ENCODE peak calls at places on chromosome 9, in six cellular contexts. V is ELR, A is cardiac muscle cell, O is AG10803, X is pons, I is tibial artery. W is an unnamed sample.

GRCh38 chr9:135950135-135950682 is 11.0 kb downstream of the UBAC1 start:
- DNase-seq in V (no peak), O (no peak), A (no peak), X (no peak), I (no peak), W (no peak)

GRCh38 chr9:94140791-94141790 is 56.8 kb downstream of the PTPDC1 start:
- DNase-seq in V (no peak), A (no peak), X (no peak), O (peak; percentile 36), I (no peak), W (no peak)

GRCh38 chr9:2453701-2454100 is 167.9 kb upstream of the VLDLR start:
- DNase-seq in V (no peak), I (no peak), A (no peak), O (no peak), X (no peak), W (no peak)

GRCh38 chr9:17532461-17532860 is 46.4 kb upstream of the SH3GL2 start:
- DNase-seq in I (no peak), O (no peak), A (no peak), V (no peak), X (no peak), W (no peak)

GRCh38 chr9:89919171-89919681 is 314.4 kb downstream of the GADD45G start:
- DNase-seq in I (no peak), A (peak; percentile 77), X (peak; percentile 44), O (no peak), V (no peak), W (no peak)

GRCh38 chr9:79134654-79135053 is 437.1 kb upstream of the TLE4 start:
- DNase-seq in V (peak; percentile 63), X (no peak), O (peak; percentile 58), I (no peak), A (peak; percentile 24), W (peak; percentile 0)

GRCh38 chr9:34500623-34501267 is 22.0 kb downstream of the ENHO start:
- DNase-seq in V (peak; percentile 42), A (peak; percentile 57), I (no peak), O (peak; percentile 17), X (peak; percentile 55), W (peak; percentile 76)

GRCh38 chr9:88258012-88258411 is 119.7 kb upstream of the SPATA31C2 start:
- DNase-seq in V (peak; percentile 63), X (peak; percentile 31), I (no peak), O (peak; percentile 81), A (peak; percentile 17), W (no peak)

GRCh38 chr9:89955626-89956025 is 350.8 kb downstream of the GADD45G start:
- DNase-seq in A (no peak), V (no peak), I (no peak), X (no peak), O (no peak), W (no peak)

GRCh38 chr9:107940622-107941021 is 451.1 kb upstream of the KLF4 start:
- DNase-seq in I (no peak), A (no peak), V (no peak), X (no peak), O (peak; percentile 31), W (no peak)

GRCh38 chr9:14554866-14555265 is 138.4 kb downstream of the ZDHHC21 start:
- DNase-seq in V (peak; percentile 1), I (no peak), X (no peak), O (peak; percentile 2), A (no peak), W (no peak)

GRCh38 chr9:93954436-93955355 is at the start of gene BARX1:
- DNase-seq in A (no peak), X (no peak), I (no peak), O (no peak), V (no peak), W (no peak)

GRCh38 chr9:127318651-127319167 is 54.1 kb downstream of the GARNL3 start:
- DNase-seq in A (peak; percentile 42), X (no peak), O (peak; percentile 59), I (no peak), V (peak; percentile 79), W (no peak)

GRCh38 chr9:71816782-71817549 is 48.7 kb upstream of the CEMIP2 start:
- DNase-seq in O (no peak), A (no peak), X (no peak), I (no peak), V (no peak), W (no peak)

GRCh38 chr9:35967042-35967441 is 9.1 kb upstream of the OR2S2 start:
- DNase-seq in V (no peak), X (no peak), O (no peak), I (no peak), A (no peak), W (no peak)

GRCh38 chr9:2872307-2872940 is 28.5 kb upstream of the PUM3 start:
- DNase-seq in O (peak; percentile 29), A (peak; percentile 58), I (no peak), X (peak; percentile 64), V (peak; percentile 31), W (peak; percentile 36)

GRCh38 chr9:36306481-36307306 is 48.4 kb upstream of the GNE start:
- DNase-seq in A (no peak), V (peak; percentile 58), O (no peak), X (peak; percentile 19), I (no peak), W (no peak)

GRCh38 chr9:75935606-75936005 is 45.1 kb downstream of the PCSK5 start:
- DNase-seq in O (no peak), A (no peak), X (no peak), V (no peak), I (no peak), W (no peak)

GRCh38 chr9:88559661-88560060 is 24.7 kb downstream of the NXNL2 start:
- DNase-seq in A (no peak), O (no peak), I (no peak), X (no peak), V (peak; percentile 57), W (no peak)

GRCh38 chr9:38251461-38251860 is 141.0 kb upstream of the ALDH1B1 start:
- DNase-seq in I (no peak), V (no peak), X (no peak), A (no peak), O (no peak), W (no peak)

GRCh38 chr9:123473226-123473625 is 117.2 kb downstream of the CRB2 start:
- DNase-seq in A (peak; percentile 30), X (no peak), O (peak; percentile 9), I (no peak), V (no peak), W (no peak)

GRCh38 chr9:77475641-77476473 is 172.3 kb downstream of the GNA14 start:
- DNase-seq in X (no peak), I (no peak), A (no peak), V (peak; percentile 60), O (peak; percentile 82), W (no peak)

GRCh38 chr9:35293381-35293780 is 131.6 kb downstream of the UNC13B start:
- DNase-seq in V (no peak), A (no peak), X (peak; percentile 19), O (no peak), I (no peak), W (no peak)

GRCh38 chr9:35564658-35565061 is 40.4 kb upstream of the TESK1 start:
- DNase-seq in X (no peak), I (peak; percentile 95), V (no peak), A (no peak), O (peak; percentile 64), W (no peak)

GRCh38 chr9:74609671-74610416 is 112.7 kb downstream of the RORB start:
- DNase-seq in V (no peak), I (no peak), O (no peak), X (no peak), A (no peak), W (no peak)

GRCh38 chr9:116059466-116059865 is 94.1 kb upstream of the PAPPA start:
- DNase-seq in V (no peak), A (no peak), X (no peak), O (peak; percentile 28), I (no peak), W (no peak)

GRCh38 chr9:72524820-72525539 is 3.6 kb downstream of the TMC1 start:
- DNase-seq in O (peak; percentile 95), V (peak; percentile 99), A (no peak), I (no peak), X (peak; percentile 27), W (peak; percentile 57)

GRCh38 chr9:8599937-8600336 is 800.4 kb upstream of the DMAC1 start:
- DNase-seq in I (no peak), V (no peak), A (no peak), X (no peak), O (no peak), W (no peak)

GRCh38 chr9:99350461-99350860 is 128.4 kb downstream of the SEC61B start:
- DNase-seq in X (no peak), I (no peak), V (no peak), O (no peak), A (no peak), W (no peak)

GRCh38 chr9:136662326-136662655 is 425 bp upstream of the EGFL7 start:
- DNase-seq in O (no peak), A (no peak), X (no peak), I (no peak), V (no peak), W (no peak)

GRCh38 chr9:35452481-35452880 is 37.4 kb upstream of the RUSC2 start:
- DNase-seq in V (no peak), O (no peak), A (no peak), I (no peak), X (no peak), W (no peak)

GRCh38 chr9:1606253-1606652 is 408.9 kb upstream of the SMARCA2 start:
- DNase-seq in X (no peak), O (no peak), I (no peak), V (no peak), A (no peak), W (no peak)